ENCODE peak calls at places on chromosomes 16 and 17, in five cellular contexts. W is right lobe of liver, T is stomach, M is fibroblast of lung, O is endodermal cell. U is an unnamed sample.

GRCh38 chr16:70375636-70376611 is 29.2 kb downstream of the DDX19A start:
- DNase-seq in M (no peak), W (no peak), T (no peak), O (no peak), U (no peak)

GRCh38 chr17:1055751-1056645 is 59.1 kb downstream of the TIMM22 start:
- DNase-seq in W (no peak), O (peak; percentile 95), T (peak; percentile 63), M (peak; percentile 44), U (peak; percentile 85)

GRCh38 chr16:47371615-47372014 is 89.2 kb downstream of the ITFG1 start:
- DNase-seq in T (no peak), O (no peak), M (no peak), W (no peak), U (no peak)

GRCh38 chr16:77876776-77877175 is 88.4 kb downstream of the VAT1L start:
- DNase-seq in O (no peak), T (no peak), W (no peak), M (no peak), U (no peak)

GRCh38 chr16:4676826-4677225 is 16.5 kb upstream of the NUDT16L1 start:
- DNase-seq in T (no peak), M (no peak), W (peak; percentile 81), O (no peak), U (no peak)

GRCh38 chr16:70419384-70420327 is 19.2 kb downstream of the ST3GAL2 start:
- DNase-seq in O (no peak), M (no peak), T (no peak), W (peak; percentile 66), U (no peak)

GRCh38 chr17:29847118-29847517 is 82.9 kb downstream of the SSH2 start:
- DNase-seq in W (no peak), T (no peak), M (no peak), O (no peak), U (no peak)

GRCh38 chr17:1087381-1088241 is 90.7 kb downstream of the TIMM22 start:
- DNase-seq in W (peak; percentile 85), M (peak; percentile 59), O (peak; percentile 95), T (peak; percentile 91), U (peak; percentile 47)

GRCh38 chr17:74373838-74374606 is 6.7 kb downstream of the GPR142 start:
- DNase-seq in W (peak; percentile 80), M (no peak), T (peak; percentile 42), O (no peak), U (no peak)

GRCh38 chr17:33688771-33689170 is 395.7 kb upstream of the ASIC2 start:
- DNase-seq in O (no peak), M (no peak), T (no peak), W (no peak), U (no peak)

GRCh38 chr17:46270032-46270431 is 24.9 kb upstream of the LRRC37A start:
- DNase-seq in O (peak; percentile 58), W (no peak), T (no peak), M (no peak), U (no peak)

GRCh38 chr17:45427181-45427835 is 5.4 kb downstream of the ARHGAP27 start:
- DNase-seq in T (no peak), M (no peak), W (no peak), O (peak; percentile 51), U (no peak)

GRCh38 chr17:47978324-47978723 is 7.4 kb downstream of the CDK5RAP3 start:
- DNase-seq in M (peak; percentile 34), W (no peak), T (peak; percentile 61), O (peak; percentile 95), U (no peak)

GRCh38 chr17:70296456-70296855 is 127.1 kb downstream of the KCNJ2 start:
- DNase-seq in W (no peak), M (no peak), O (no peak), T (no peak), U (no peak)

GRCh38 chr17:76866203-76866602 is 2.0 kb upstream of the MGAT5B start:
- DNase-seq in O (no peak), T (no peak), W (no peak), M (no peak), U (no peak)

GRCh38 chr16:88633684-88634140 is 4.7 kb upstream of the IL17C start:
- DNase-seq in M (no peak), W (no peak), O (peak; percentile 90), T (peak; percentile 52), U (no peak)

GRCh38 chr16:3509470-3509928 is 8.7 kb downstream of the CLUAP1 start:
- DNase-seq in T (peak; percentile 49), M (no peak), O (peak; percentile 17), W (no peak), U (no peak)

GRCh38 chr17:45320931-45321461 is 4.2 kb upstream of the MAP3K14 start:
- DNase-seq in W (no peak), M (peak; percentile 99), O (no peak), T (no peak), U (no peak)

GRCh38 chr16:85649978-85650863 is 37.1 kb downstream of the GSE1 start:
- DNase-seq in T (no peak), O (no peak), M (no peak), W (no peak), U (no peak)

GRCh38 chr16:54493076-54493475 is 206.5 kb upstream of the IRX3 start:
- DNase-seq in T (no peak), O (no peak), M (peak; percentile 50), W (no peak), U (no peak)

GRCh38 chr16:9112844-9113186 is 21.4 kb downstream of the HAPSTR1 start:
- DNase-seq in O (no peak), T (no peak), M (no peak), W (no peak), U (no peak)

GRCh38 chr16:84585886-84586285 is 32.0 kb downstream of the COTL1 start:
- DNase-seq in W (no peak), T (no peak), M (no peak), O (peak; percentile 89), U (no peak)

GRCh38 chr17:6989779-6990178 is 6.1 kb upstream of the ALOX12 start:
- DNase-seq in O (no peak), T (no peak), W (no peak), M (peak; percentile 26), U (no peak)

GRCh38 chr17:42682400-42683384 is at the start of gene CNTNAP1:
- DNase-seq in W (no peak), O (peak; percentile 90), M (peak; percentile 71), T (peak; percentile 51), U (no peak)

GRCh38 chr17:6633263-6633662 is 7.2 kb downstream of the KIAA0753 start:
- DNase-seq in O (no peak), M (no peak), T (no peak), W (no peak), U (no peak)

GRCh38 chr17:75844530-75845057 is 390 bp upstream of the UNC13D start:
- DNase-seq in M (no peak), T (peak; percentile 88), O (no peak), W (no peak), U (no peak)

GRCh38 chr17:13320046-13320785 is 281.5 kb downstream of the HS3ST3A1 start:
- DNase-seq in W (no peak), O (no peak), M (no peak), T (no peak), U (no peak)

GRCh38 chr16:87471278-87472141 is 21.3 kb downstream of the ZCCHC14 start:
- DNase-seq in M (no peak), T (no peak), O (no peak), W (no peak), U (no peak)

GRCh38 chr17:66970140-66970539 is 5.6 kb downstream of the CACNG4 start:
- DNase-seq in M (no peak), T (no peak), O (no peak), W (no peak), U (no peak)
- H3K27me3 ChIP-seq in M (peaks cover 30% of the 10 kb centered on the region), T (no peaks in the 10 kb centered on the region), O (peaks cover 42% of the 10 kb centered on the region), W (no peaks in the 10 kb centered on the region), U (peaks cover 8% of the 10 kb centered on the region)

GRCh38 chr17:57911021-57911420 is 44.2 kb downstream of the CUEDC1 start:
- DNase-seq in W (no peak), T (no peak), M (no peak), O (no peak), U (no peak)

GRCh38 chr17:57914274-57915147 is 40.7 kb downstream of the CUEDC1 start:
- DNase-seq in O (peak; percentile 46), W (no peak), T (no peak), M (no peak), U (no peak)

GRCh38 chr17:57913576-57914273 is 41.5 kb downstream of the CUEDC1 start:
- DNase-seq in T (no peak), O (no peak), W (no peak), M (no peak), U (no peak)

GRCh38 chr17:57910462-57910861 is 44.8 kb downstream of the CUEDC1 start:
- DNase-seq in M (no peak), T (no peak), O (no peak), W (no peak), U (no peak)

DNA sequence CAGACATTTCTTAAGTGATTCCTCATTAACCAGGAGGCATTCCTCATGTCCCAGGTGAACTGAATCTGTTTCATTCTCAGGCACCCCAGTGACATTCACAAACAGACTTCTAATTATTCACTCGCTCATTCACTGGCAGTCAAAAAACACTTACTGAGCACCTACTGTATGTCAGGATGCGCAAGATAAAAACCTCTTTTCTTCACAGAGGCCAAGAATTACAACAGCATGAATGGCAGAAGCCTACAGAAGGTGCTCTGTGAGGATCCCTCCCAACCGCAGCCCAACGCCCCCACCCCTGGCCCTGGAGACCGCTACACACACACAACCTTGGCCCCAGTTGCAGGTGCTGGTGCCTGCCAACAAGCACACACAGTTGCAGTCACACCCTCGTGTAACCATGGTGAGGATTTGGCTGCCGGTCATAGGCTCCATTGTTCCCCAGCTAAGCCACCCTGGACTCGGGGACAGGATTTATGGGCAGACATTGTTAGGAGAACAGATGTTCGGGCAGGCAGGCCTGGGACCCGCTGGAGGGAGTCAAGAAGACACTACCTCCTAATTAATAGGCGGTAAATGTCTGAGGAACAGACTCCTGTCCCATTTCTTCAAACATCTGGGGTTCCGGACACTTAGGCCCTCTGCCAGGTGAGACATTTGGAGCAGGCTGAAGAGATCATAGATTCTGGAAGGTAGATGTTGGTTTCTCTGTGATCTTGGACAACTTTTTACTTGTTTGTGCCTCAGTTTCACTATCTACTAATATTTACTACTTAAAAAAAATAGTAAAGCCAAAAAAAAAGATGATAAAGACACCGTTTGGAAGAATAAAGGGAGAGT is 43.2 kb downstream of the CUEDC1 start:
- DNase-seq in W (peak; percentile 93), T (peak; percentile 97), M (peak; percentile 77), O (peak; percentile 77), U (peak; percentile 88)
- H3K4me3 ChIP-seq in W (no peak overlapping the region), T (no peak overlapping the region), M (no peak overlapping the region), O (no peak overlapping the region), U (no peak overlapping the region)

GRCh38 chr17:10226930-10227695 is 28.7 kb upstream of the GAS7 start:
- DNase-seq in W (peak; percentile 54), O (peak; percentile 95), M (no peak), T (peak; percentile 28), U (no peak)
- TF ChIP-seq CTCF in W (peak; percentile 64), O (peak; percentile 99), M (peak; percentile 96), T (no peak), U (no peak)

DNA sequence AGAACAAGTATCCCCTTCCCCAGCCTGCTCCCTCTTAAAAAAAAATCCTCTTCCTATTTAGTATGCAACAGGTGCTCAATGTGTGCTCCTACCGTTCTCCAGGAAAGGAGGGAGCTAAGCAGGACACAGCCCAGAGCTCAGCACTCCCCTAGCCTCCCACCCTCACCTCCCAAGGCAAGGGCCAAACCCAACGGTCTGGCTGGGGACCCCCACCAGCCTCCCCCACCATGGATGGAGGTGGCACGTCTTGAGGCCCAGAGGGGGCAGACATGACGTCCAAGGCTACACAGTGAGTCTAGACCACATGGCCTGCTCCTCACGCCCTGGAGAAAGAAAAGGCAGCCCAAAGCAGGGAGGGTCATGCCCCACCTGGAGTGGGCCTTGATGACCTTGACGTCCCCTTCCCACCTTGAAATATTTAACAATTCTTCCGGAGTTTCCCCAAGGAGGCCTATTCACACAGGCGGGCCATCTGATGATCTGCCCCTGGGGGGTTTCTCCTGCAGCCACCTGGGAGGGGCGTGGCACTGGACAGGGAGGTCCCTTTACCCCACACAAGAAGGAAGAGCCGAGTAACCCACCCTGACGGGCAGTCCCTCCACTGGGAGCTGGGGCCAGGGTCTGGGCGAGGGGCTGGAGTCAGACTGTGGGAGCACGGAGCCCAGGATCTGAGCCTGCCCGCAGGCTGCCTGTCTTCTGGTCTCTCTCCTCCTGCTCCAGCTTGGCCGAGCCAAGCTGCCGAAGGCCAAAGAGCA is 89.4 kb upstream of the CBX4 start:
- DNase-seq in M (no peak), W (no peak), T (no peak), O (no peak), U (no peak)
- H3K27me3 ChIP-seq in M (peaks cover 29% of the 10 kb centered on the region), W (no peaks in the 10 kb centered on the region), T (no peaks in the 10 kb centered on the region), O (no peaks in the 10 kb centered on the region), U (peaks cover 8% of the 10 kb centered on the region)